ENCODE peak calls at places on chromosome 15, in four cellular contexts. Q is GM13977, L is HuH-7, D is foreskin melanocyte. Z is an unnamed sample.

GRCh38 chr15:48427960-48428547 is 96.8 kb downstream of the DUT start:
- DNase-seq in Q (no peak), L (no peak), D (peak; percentile 55), Z (no peak)

GRCh38 chr15:51866751-51867150 is 37.3 kb downstream of the TMOD3 start:
- DNase-seq in Q (no peak), L (no peak), D (peak; percentile 58), Z (no peak)

GRCh38 chr15:45377630-45378148 is 655 bp downstream of the GATM start:
- DNase-seq in Q (peak; percentile 33), L (no peak), D (no peak), Z (no peak)

GRCh38 chr15:27382296-27382695 is 411.3 kb downstream of the GABRG3 start:
- DNase-seq in Q (no peak), L (no peak), D (no peak), Z (no peak)

GRCh38 chr15:59437777-59438574 is at the start of gene FAM81A:
- DNase-seq in Q (peak; percentile 96), L (peak; percentile 86), D (peak; percentile 64), Z (peak; percentile 85)

GRCh38 chr15:95024388-95024787 is 793.0 kb downstream of the MCTP2 start:
- DNase-seq in Q (no peak), L (peak; percentile 5), D (no peak), Z (no peak)

GRCh38 chr15:34583399-34584320 is at the start of gene GOLGA8B:
- DNase-seq in Q (peak; percentile 94), L (peak; percentile 83), D (peak; percentile 19), Z (peak; percentile 86)

GRCh38 chr15:40108061-40108854 is 421 bp downstream of the BMF start:
- DNase-seq in Q (peak; percentile 51), L (peak; percentile 50), D (no peak), Z (peak; percentile 32)

GRCh38 chr15:70023769-70024491 is 73.8 kb downstream of the TLE3 start:
- DNase-seq in Q (no peak), L (no peak), D (peak; percentile 84), Z (no peak)

GRCh38 chr15:51601801-51602200 is 20.8 kb downstream of the DMXL2 start:
- DNase-seq in Q (no peak), L (no peak), D (no peak), Z (no peak)

GRCh38 chr15:83010709-83011270 is 649 bp downstream of the C15orf40 start:
- DNase-seq in Q (peak; percentile 86), L (peak; percentile 88), D (peak; percentile 79), Z (no peak)

GRCh38 chr15:67850995-67851535 is 11.2 kb upstream of the RNU6-1 start:
- DNase-seq in Q (no peak), L (no peak), D (no peak), Z (no peak)

GRCh38 chr15:92123848-92124631 is 269.6 kb upstream of the ST8SIA2 start:
- DNase-seq in Q (no peak), L (no peak), D (no peak), Z (no peak)

GRCh38 chr15:23866832-23867231 is 179.7 kb upstream of the NDN start:
- DNase-seq in Q (no peak), L (peak; percentile 15), D (no peak), Z (no peak)

GRCh38 chr15:38069506-38069905 is 135.1 kb downstream of the TMCO5A start:
- DNase-seq in Q (no peak), L (peak; percentile 6), D (peak; percentile 61), Z (no peak)

GRCh38 chr15:34721802-34722795 is 32.7 kb downstream of the GJD2 start:
- DNase-seq in Q (no peak), L (peak; percentile 12), D (peak; percentile 90), Z (no peak)

GRCh38 chr15:40256642-40257235 is 17.9 kb downstream of the PAK6 start:
- DNase-seq in Q (no peak), L (no peak), D (peak; percentile 32), Z (no peak)

GRCh38 chr15:31102374-31103342 is 1.1 kb upstream of the TRPM1 start:
- DNase-seq in Q (no peak), L (no peak), D (peak; percentile 99), Z (no peak)

GRCh38 chr15:64911317-64912186 is at the start of gene ANKDD1A:
- DNase-seq in Q (peak; percentile 88), L (peak; percentile 80), D (peak; percentile 53), Z (peak; percentile 63)

Z was measured in GM06990.